ENCODE peak calls at places on chromosomes 13 and 19, in four cellular contexts. One of them, this sample, is unnamed.

GRCh38 chr13:113080361-113080831 is 25.2 kb upstream of the F7 start:
- DNase-seq in epithelial cell of esophagus: no peak
- DNase-seq in thoracic aorta: no peak
- DNase-seq in psoas muscle: peak; percentile 48
- DNase-seq in this sample: no peak

GRCh38 chr19:45305421-45305820 is 17.3 kb downstream of the CKM start:
- DNase-seq in epithelial cell of esophagus: no peak
- DNase-seq in thoracic aorta: no peak
- DNase-seq in psoas muscle: no peak
- DNase-seq in this sample: peak; percentile 12

GRCh38 chr13:102724923-102725322 is 30.1 kb upstream of the METTL21C start:
- DNase-seq in epithelial cell of esophagus: peak; percentile 96
- DNase-seq in thoracic aorta: no peak
- DNase-seq in psoas muscle: no peak
- DNase-seq in this sample: no peak

GRCh38 chr19:13629687-13630357 is 123.5 kb upstream of the CACNA1A start:
- DNase-seq in epithelial cell of esophagus: no peak
- DNase-seq in thoracic aorta: no peak
- DNase-seq in psoas muscle: no peak
- DNase-seq in this sample: no peak

GRCh38 chr19:47994209-47994802 is at the start of gene ELSPBP1:
- DNase-seq in epithelial cell of esophagus: no peak
- DNase-seq in thoracic aorta: no peak
- DNase-seq in psoas muscle: no peak
- DNase-seq in this sample: no peak

GRCh38 chr13:30235206-30235605 is 72.1 kb downstream of the KATNAL1 start:
- DNase-seq in epithelial cell of esophagus: no peak
- DNase-seq in thoracic aorta: no peak
- DNase-seq in psoas muscle: no peak
- DNase-seq in this sample: no peak

GRCh38 chr19:2081873-2082810 is 14.0 kb downstream of the MOB3A start:
- DNase-seq in epithelial cell of esophagus: no peak
- DNase-seq in thoracic aorta: no peak
- DNase-seq in psoas muscle: peak; percentile 62
- DNase-seq in this sample: peak; percentile 80

GRCh38 chr13:61045197-61045596 is 370.5 kb downstream of the PCDH20 start:
- DNase-seq in epithelial cell of esophagus: peak; percentile 9
- DNase-seq in thoracic aorta: no peak
- DNase-seq in psoas muscle: no peak
- DNase-seq in this sample: no peak

GRCh38 chr19:39671739-39672363 is 16.1 kb downstream of the LGALS16 start:
- DNase-seq in epithelial cell of esophagus: peak; percentile 62
- DNase-seq in thoracic aorta: no peak
- DNase-seq in psoas muscle: no peak
- DNase-seq in this sample: peak; percentile 63

GRCh38 chr13:39776439-39776838 is 121.0 kb downstream of the COG6 start:
- DNase-seq in epithelial cell of esophagus: peak; percentile 61
- DNase-seq in thoracic aorta: no peak
- DNase-seq in psoas muscle: no peak
- DNase-seq in this sample: peak; percentile 20

GRCh38 chr19:58543826-58544590 is at the start of gene TRIM28:
- DNase-seq in epithelial cell of esophagus: peak; percentile 98
- DNase-seq in thoracic aorta: peak; percentile 92
- DNase-seq in psoas muscle: peak; percentile 99
- DNase-seq in this sample: peak; percentile 100

GRCh38 chr19:52391135-52391534 is 6.5 kb upstream of the ZNF528 start:
- DNase-seq in epithelial cell of esophagus: no peak
- DNase-seq in thoracic aorta: no peak
- DNase-seq in psoas muscle: no peak
- DNase-seq in this sample: no peak

GRCh38 chr13:95139186-95139585 is 162.1 kb downstream of the ABCC4 start:
- DNase-seq in epithelial cell of esophagus: no peak
- DNase-seq in thoracic aorta: no peak
- DNase-seq in psoas muscle: no peak
- DNase-seq in this sample: no peak

GRCh38 chr19:5627395-5627904 is 4.6 kb downstream of the SAFB start:
- DNase-seq in epithelial cell of esophagus: no peak
- DNase-seq in thoracic aorta: no peak
- DNase-seq in psoas muscle: peak; percentile 79
- DNase-seq in this sample: peak; percentile 75

GRCh38 chr19:1252818-1253513 is 4.6 kb downstream of the MIDN start:
- DNase-seq in epithelial cell of esophagus: peak; percentile 96
- DNase-seq in thoracic aorta: peak; percentile 84
- DNase-seq in psoas muscle: peak; percentile 94
- DNase-seq in this sample: peak; percentile 89

GRCh38 chr19:45079063-45079910 is at the start of gene GEMIN7:
- DNase-seq in epithelial cell of esophagus: peak; percentile 79
- DNase-seq in thoracic aorta: no peak
- DNase-seq in psoas muscle: peak; percentile 89
- DNase-seq in this sample: peak; percentile 84

GRCh38 chr19:12260861-12261260 is 33.8 kb downstream of the ZNF44 start:
- DNase-seq in epithelial cell of esophagus: no peak
- DNase-seq in thoracic aorta: no peak
- DNase-seq in psoas muscle: no peak
- DNase-seq in this sample: no peak

GRCh38 chr19:19081642-19082151 is 17.9 kb downstream of the SLC25A42 start:
- DNase-seq in epithelial cell of esophagus: no peak
- DNase-seq in thoracic aorta: no peak
- DNase-seq in psoas muscle: peak; percentile 69
- DNase-seq in this sample: no peak

GRCh38 chr13:32881074-32881791 is 135.0 kb upstream of the KL start:
- DNase-seq in epithelial cell of esophagus: peak; percentile 63
- DNase-seq in thoracic aorta: no peak
- DNase-seq in psoas muscle: no peak
- DNase-seq in this sample: no peak

GRCh38 chr19:10473192-10473591 is 30.0 kb downstream of the KEAP1 start:
- DNase-seq in epithelial cell of esophagus: no peak
- DNase-seq in thoracic aorta: no peak
- DNase-seq in psoas muscle: no peak
- DNase-seq in this sample: no peak

GRCh38 chr13:114054269-114054668 is 78.2 kb downstream of the RASA3 start:
- DNase-seq in epithelial cell of esophagus: no peak
- DNase-seq in thoracic aorta: no peak
- DNase-seq in psoas muscle: no peak
- DNase-seq in this sample: peak; percentile 30

GRCh38 chr13:40109324-40109958 is 454.0 kb downstream of the COG6 start:
- DNase-seq in epithelial cell of esophagus: peak; percentile 98
- DNase-seq in thoracic aorta: no peak
- DNase-seq in psoas muscle: no peak
- DNase-seq in this sample: no peak

GRCh38 chr13:99658266-99658991 is 157.2 kb downstream of the TM9SF2 start:
- DNase-seq in epithelial cell of esophagus: peak; percentile 24
- DNase-seq in thoracic aorta: no peak
- DNase-seq in psoas muscle: peak; percentile 59
- DNase-seq in this sample: peak; percentile 76

GRCh38 chr19:45615795-45616708 is 14.0 kb upstream of the GPR4 start:
- DNase-seq in epithelial cell of esophagus: peak; percentile 97
- DNase-seq in thoracic aorta: no peak
- DNase-seq in psoas muscle: peak; percentile 91
- DNase-seq in this sample: peak; percentile 93

GRCh38 chr19:12790628-12791344 is 500 bp upstream of the JUNB start:
- DNase-seq in epithelial cell of esophagus: no peak
- DNase-seq in thoracic aorta: no peak
- DNase-seq in psoas muscle: no peak
- DNase-seq in this sample: peak; percentile 37

GRCh38 chr19:650121-650520 is 10.4 kb downstream of the FGF22 start:
- DNase-seq in epithelial cell of esophagus: no peak
- DNase-seq in thoracic aorta: no peak
- DNase-seq in psoas muscle: no peak
- DNase-seq in this sample: no peak

GRCh38 chr19:3817761-3818160 is 31.6 kb upstream of the MATK start:
- DNase-seq in epithelial cell of esophagus: no peak
- DNase-seq in thoracic aorta: no peak
- DNase-seq in psoas muscle: no peak
- DNase-seq in this sample: no peak

GRCh38 chr13:99226493-99226892 is 25.8 kb downstream of the UBAC2 start:
- DNase-seq in epithelial cell of esophagus: no peak
- DNase-seq in thoracic aorta: no peak
- DNase-seq in psoas muscle: no peak
- DNase-seq in this sample: no peak

GRCh38 chr13:81171065-81171647 is 830.2 kb upstream of the SPRY2 start:
- DNase-seq in epithelial cell of esophagus: peak; percentile 28
- DNase-seq in thoracic aorta: no peak
- DNase-seq in psoas muscle: no peak
- DNase-seq in this sample: no peak

GRCh38 chr19:55223291-55224037 is 5.1 kb downstream of the TMEM86B start:
- DNase-seq in epithelial cell of esophagus: no peak
- DNase-seq in thoracic aorta: no peak
- DNase-seq in psoas muscle: no peak
- DNase-seq in this sample: no peak

GRCh38 chr19:15913830-15914229 is 16.0 kb upstream of the CYP4F2 start:
- DNase-seq in epithelial cell of esophagus: no peak
- DNase-seq in thoracic aorta: no peak
- DNase-seq in psoas muscle: no peak
- DNase-seq in this sample: no peak

GRCh38 chr19:49635530-49636229 is 4.3 kb downstream of the RRAS start:
- DNase-seq in epithelial cell of esophagus: no peak
- DNase-seq in thoracic aorta: no peak
- DNase-seq in psoas muscle: no peak
- DNase-seq in this sample: no peak
- TF ChIP-seq CTCF in epithelial cell of esophagus: peak; percentile 12
- TF ChIP-seq CTCF in thoracic aorta: no peak
- TF ChIP-seq CTCF in psoas muscle: no peak
- TF ChIP-seq CTCF in this sample: no peak

GRCh38 chr19:6890421-6890913 is 3.1 kb downstream of the ADGRE1 start:
- DNase-seq in epithelial cell of esophagus: no peak
- DNase-seq in thoracic aorta: no peak
- DNase-seq in psoas muscle: no peak
- DNase-seq in this sample: no peak
- TF ChIP-seq CTCF in epithelial cell of esophagus: no peak
- TF ChIP-seq CTCF in thoracic aorta: no peak
- TF ChIP-seq CTCF in psoas muscle: no peak
- TF ChIP-seq CTCF in this sample: no peak

GRCh38 chr19:42857544-42857867 is 22.0 kb downstream of the PSG1 start:
- DNase-seq in epithelial cell of esophagus: no peak
- DNase-seq in thoracic aorta: no peak
- DNase-seq in psoas muscle: no peak
- DNase-seq in this sample: no peak
- TF ChIP-seq CTCF in epithelial cell of esophagus: no peak
- TF ChIP-seq CTCF in thoracic aorta: no peak
- TF ChIP-seq CTCF in psoas muscle: no peak
- TF ChIP-seq CTCF in this sample: peak; percentile 38

GRCh38 chr13:92716749-92717148 is 509.9 kb upstream of the GPC6 start:
- DNase-seq in epithelial cell of esophagus: peak; percentile 2
- DNase-seq in thoracic aorta: no peak
- DNase-seq in psoas muscle: no peak
- DNase-seq in this sample: no peak
- TF ChIP-seq CTCF in epithelial cell of esophagus: peak; percentile 19
- TF ChIP-seq CTCF in thoracic aorta: peak; percentile 45
- TF ChIP-seq CTCF in psoas muscle: no peak
- TF ChIP-seq CTCF in this sample: no peak

GRCh38 chr13:89704040-89704439 is 1643.4 kb upstream of the MIR17HG start:
- DNase-seq in epithelial cell of esophagus: no peak
- DNase-seq in thoracic aorta: no peak
- DNase-seq in psoas muscle: no peak
- DNase-seq in this sample: no peak

DNA sequence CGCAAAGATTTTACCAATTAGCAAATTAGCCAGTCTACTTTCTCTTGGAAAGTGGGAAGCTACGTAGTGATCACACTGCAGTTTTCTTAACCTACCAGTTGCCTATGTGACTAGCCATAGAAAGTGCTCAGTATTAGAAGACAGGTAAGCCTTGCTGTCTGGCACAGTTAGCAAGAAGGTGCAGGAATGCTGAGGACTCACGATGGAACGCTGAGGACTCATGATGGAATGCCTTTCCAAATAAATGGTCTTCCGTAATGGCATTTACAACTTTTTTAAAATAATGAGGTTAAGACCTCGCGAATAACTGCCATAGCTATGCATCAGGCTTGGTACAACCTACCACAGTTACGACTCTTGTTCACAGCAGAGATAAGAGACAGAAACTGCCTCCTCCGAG is 1645.6 kb upstream of the MIR17HG start:
- DNase-seq in epithelial cell of esophagus: no peak
- DNase-seq in thoracic aorta: no peak
- DNase-seq in psoas muscle: no peak
- DNase-seq in this sample: no peak
- TF ChIP-seq CTCF in epithelial cell of esophagus: no peak
- TF ChIP-seq CTCF in thoracic aorta: no peak
- TF ChIP-seq CTCF in psoas muscle: no peak
- TF ChIP-seq CTCF in this sample: no peak

GRCh38 chr19:37583340-37583739 is 11.3 kb downstream of the ZNF571 start:
- DNase-seq in epithelial cell of esophagus: no peak
- DNase-seq in thoracic aorta: no peak
- DNase-seq in psoas muscle: no peak
- DNase-seq in this sample: no peak
- TF ChIP-seq CTCF in epithelial cell of esophagus: no peak
- TF ChIP-seq CTCF in thoracic aorta: no peak
- TF ChIP-seq CTCF in psoas muscle: no peak
- TF ChIP-seq CTCF in this sample: no peak

GRCh38 chr13:59178344-59178743 is 985.4 kb downstream of the DIAPH3 start:
- DNase-seq in epithelial cell of esophagus: no peak
- DNase-seq in thoracic aorta: no peak
- DNase-seq in psoas muscle: no peak
- DNase-seq in this sample: no peak
- TF ChIP-seq CTCF in epithelial cell of esophagus: no peak
- TF ChIP-seq CTCF in thoracic aorta: no peak
- TF ChIP-seq CTCF in psoas muscle: no peak
- TF ChIP-seq CTCF in this sample: no peak

GRCh38 chr13:85266771-85267170 is 532.4 kb downstream of the SLITRK6 start:
- DNase-seq in epithelial cell of esophagus: no peak
- DNase-seq in thoracic aorta: no peak
- DNase-seq in psoas muscle: no peak
- DNase-seq in this sample: no peak
- TF ChIP-seq CTCF in epithelial cell of esophagus: no peak
- TF ChIP-seq CTCF in thoracic aorta: no peak
- TF ChIP-seq CTCF in psoas muscle: no peak
- TF ChIP-seq CTCF in this sample: no peak

This sample was measured in activated CD8-positive, alpha-beta T cell treated with anti-CD3 and anti-CD28 coated beads for 36 hours.